ENCODE peak calls at places on chromosomes 3 and 15, in ten cellular contexts. G is B cell, P is AG10803, S is OCI-LY7, W is body of pancreas, U is natural killer cell, I is HFF-Myc, Z is brain microvascular endothelial cell, V is WERI-Rb-1, C is neural progenitor cell. R is an unnamed sample.

GRCh38 chr3:126083138-126083445 is 832 bp downstream of the SLC41A3 start:
- DNase-seq in G (peak; percentile 16), P (no peak), S (peak; percentile 23), W (no peak), U (no peak), I (no peak), Z (no peak), V (no peak), C (no peak), R (no peak)

GRCh38 chr3:71874618-71875017 is 89.7 kb upstream of the PROK2 start:
- DNase-seq in G (no peak), P (no peak), S (no peak), W (no peak), U (no peak), I (no peak), Z (no peak), V (no peak), C (no peak), R (no peak)

GRCh38 chr15:36109943-36110658 is 469.3 kb upstream of the CDIN1 start:
- DNase-seq in G (no peak), P (peak; percentile 63), S (no peak), W (no peak), U (no peak), I (no peak), Z (peak; percentile 30), V (no peak), C (no peak), R (no peak)

GRCh38 chr3:44065741-44066140 is 175.9 kb upstream of the TOPAZ1 start:
- DNase-seq in G (no peak), P (no peak), S (no peak), W (no peak), U (no peak), I (no peak), Z (no peak), V (no peak), C (peak; percentile 56), R (peak; percentile 46)

GRCh38 chr15:78878356-78878755 is 5.7 kb downstream of the MORF4L1 start:
- DNase-seq in G (no peak), P (peak; percentile 77), S (no peak), W (no peak), U (no peak), I (no peak), Z (peak; percentile 42), V (no peak), C (no peak), R (no peak)

GRCh38 chr3:107260221-107260620 is 117.0 kb upstream of the CCDC54 start:
- DNase-seq in G (no peak), P (no peak), S (no peak), W (no peak), U (no peak), I (no peak), Z (no peak), V (no peak), C (no peak), R (no peak)

GRCh38 chr3:54965746-54966145 is 37.9 kb upstream of the LRTM1 start:
- DNase-seq in G (no peak), P (peak; percentile 75), S (no peak), W (no peak), U (no peak), I (no peak), Z (peak; percentile 85), V (no peak), C (no peak), R (no peak)

GRCh38 chr3:78659386-78659987 is 1108.3 kb downstream of the ROBO1 start:
- DNase-seq in G (peak; percentile 37), P (peak; percentile 37), S (peak; percentile 54), W (no peak), U (no peak), I (peak; percentile 12), Z (peak; percentile 48), V (no peak), C (peak; percentile 53), R (no peak)

GRCh38 chr3:33578325-33579180 is 138.3 kb upstream of the UBP1 start:
- DNase-seq in G (no peak), P (peak; percentile 38), S (no peak), W (no peak), U (no peak), I (peak; percentile 25), Z (peak; percentile 3), V (no peak), C (peak; percentile 41), R (no peak)

DNA sequence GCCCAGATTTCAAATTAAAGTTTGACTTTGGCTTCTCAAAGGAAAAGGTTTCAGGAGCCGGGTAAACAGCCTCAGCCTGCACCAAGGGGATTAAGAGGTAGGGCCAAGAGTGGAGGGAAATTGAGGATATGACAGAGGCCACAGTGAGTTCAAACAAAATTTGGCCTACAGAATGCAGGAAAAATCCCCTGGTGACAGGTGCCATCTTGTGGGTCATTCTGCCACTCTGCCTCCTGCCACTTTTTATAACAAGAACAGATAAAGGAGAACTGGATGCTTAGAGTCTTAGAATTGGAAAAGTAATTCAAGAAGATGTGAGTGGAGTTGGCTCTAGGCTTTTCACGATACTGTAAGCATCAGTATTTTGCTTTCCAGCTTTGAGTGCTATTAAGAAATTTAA is 253.2 kb downstream of the NR2F2 start:
- DNase-seq in G (no peak), P (no peak), S (no peak), W (no peak), U (no peak), I (no peak), Z (no peak), V (no peak), C (no peak), R (no peak)
- TF ChIP-seq CTCF in G (no peak), P (no peak), S (no peak), W (no peak), U (no peak), I (no peak), Z (no peak), V (no peak), C (peak; percentile 15), R (no peak)

DNA sequence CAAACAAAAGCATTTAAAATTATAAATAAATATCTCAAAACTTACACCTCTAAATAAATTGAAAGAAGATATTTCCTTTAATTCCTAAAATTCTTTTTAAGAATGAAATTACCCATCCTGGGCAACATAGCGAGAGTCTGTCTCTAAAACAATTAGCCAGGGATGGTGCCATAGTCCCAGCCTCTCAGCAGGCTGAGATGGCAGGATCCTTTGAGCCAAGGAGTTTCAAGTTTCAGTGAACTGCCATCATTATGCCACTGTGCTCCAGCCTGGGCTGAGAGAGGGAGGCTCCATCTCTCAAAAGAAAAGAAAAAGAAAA is 25.4 kb downstream of the AADAC start:
- DNase-seq in G (no peak), P (no peak), S (no peak), W (no peak), U (no peak), I (no peak), Z (no peak), V (no peak), C (peak; percentile 15), R (no peak)
- TF ChIP-seq CTCF in G (peak; percentile 53), P (no peak), S (peak; percentile 46), W (no peak), U (peak; percentile 53), I (no peak), Z (no peak), V (no peak), C (no peak), R (no peak)

GRCh38 chr3:94246136-94246535 is 183.3 kb downstream of the NSUN3 start:
- DNase-seq in G (no peak), P (peak; percentile 45), S (no peak), W (no peak), U (no peak), I (no peak), Z (no peak), V (no peak), C (no peak), R (no peak)

GRCh38 chr3:94252316-94252715 is 189.5 kb downstream of the NSUN3 start:
- DNase-seq in G (no peak), P (no peak), S (no peak), W (no peak), U (no peak), I (no peak), Z (no peak), V (no peak), C (no peak), R (no peak)

GRCh38 chr3:94249491-94250079 is 186.7 kb downstream of the NSUN3 start:
- DNase-seq in G (peak; percentile 53), P (peak; percentile 80), S (peak; percentile 63), W (peak; percentile 71), U (peak; percentile 31), I (peak; percentile 44), Z (peak; percentile 63), V (peak; percentile 62), C (peak; percentile 78), R (no peak)
- TF ChIP-seq CTCF in G (peak; percentile 82), P (peak; percentile 85), S (peak; percentile 94), W (peak; percentile 71), U (peak; percentile 51), I (peak; percentile 84), Z (peak; percentile 88), V (peak; percentile 79), C (peak; percentile 91), R (peak; percentile 79)

GRCh38 chr3:133930341-133930933 is 34.8 kb upstream of the RAB6B start:
- DNase-seq in G (no peak), P (peak; percentile 78), S (peak; percentile 33), W (no peak), U (no peak), I (no peak), Z (peak; percentile 53), V (no peak), C (peak; percentile 81), R (no peak)
- TF ChIP-seq CTCF in G (peak; percentile 29), P (peak; percentile 90), S (peak; percentile 76), W (peak; percentile 55), U (no peak), I (peak; percentile 70), Z (peak; percentile 80), V (peak; percentile 67), C (peak; percentile 82), R (peak; percentile 75)

R was measured in D721Med.